ENCODE peak calls at places on chromosomes 12 and 14, in ten cellular contexts. One of them, this sample, is unnamed.

GRCh38 chr14:95189400-95190162 is 32.3 kb upstream of the DICER1 start:
- DNase-seq in NCI-H1694: peak
- DNase-seq in neural crest cell: no peak
- DNase-seq in activated B cell treated with CpG ODN at 0.5 μM for 24 hours: no peak
- DNase-seq in MG63: no peak
- DNase-seq in iPS DF 19.7: no peak
- DNase-seq in smooth muscle cell of the brain vasculature: no peak
- DNase-seq in ELR: no peak
- DNase-seq in endothelial cell: no peak
- DNase-seq in NCI-H1105 treated with DMSO at 0.1 percent for 48 hours: peak
- DNase-seq in this sample: no peak

GRCh38 chr14:75273272-75274044 is 5.2 kb upstream of the FOS start:
- DNase-seq in endothelial cell: no peak
- DNase-seq in NCI-H1694: peak
- DNase-seq in NCI-H1105 treated with DMSO at 0.1 percent for 48 hours: no peak
- DNase-seq in ELR: peak
- DNase-seq in activated B cell treated with CpG ODN at 0.5 μM for 24 hours: no peak
- DNase-seq in iPS DF 19.7: no peak
- DNase-seq in smooth muscle cell of the brain vasculature: no peak
- DNase-seq in neural crest cell: no peak
- DNase-seq in MG63: no peak
- DNase-seq in this sample: no peak

GRCh38 chr12:122990961-122991622 is 10.6 kb downstream of the ARL6IP4 start:
- DNase-seq in neural crest cell: no peak
- DNase-seq in ELR: no peak
- DNase-seq in NCI-H1105 treated with DMSO at 0.1 percent for 48 hours: no peak
- DNase-seq in iPS DF 19.7: no peak
- DNase-seq in NCI-H1694: no peak
- DNase-seq in smooth muscle cell of the brain vasculature: no peak
- DNase-seq in activated B cell treated with CpG ODN at 0.5 μM for 24 hours: no peak
- DNase-seq in MG63: no peak
- DNase-seq in endothelial cell: no peak
- DNase-seq in this sample: no peak

GRCh38 chr12:107027304-107028053 is 40.5 kb upstream of the MTERF2 start:
- DNase-seq in NCI-H1694: no peak
- DNase-seq in iPS DF 19.7: no peak
- DNase-seq in MG63: peak
- DNase-seq in ELR: peak
- DNase-seq in NCI-H1105 treated with DMSO at 0.1 percent for 48 hours: no peak
- DNase-seq in endothelial cell: no peak
- DNase-seq in neural crest cell: no peak
- DNase-seq in activated B cell treated with CpG ODN at 0.5 μM for 24 hours: no peak
- DNase-seq in smooth muscle cell of the brain vasculature: peak
- DNase-seq in this sample: peak

GRCh38 chr14:65879218-65880009 is 466.9 kb downstream of the FUT8 start:
- DNase-seq in iPS DF 19.7: no peak
- DNase-seq in activated B cell treated with CpG ODN at 0.5 μM for 24 hours: no peak
- DNase-seq in NCI-H1105 treated with DMSO at 0.1 percent for 48 hours: no peak
- DNase-seq in smooth muscle cell of the brain vasculature: no peak
- DNase-seq in neural crest cell: no peak
- DNase-seq in NCI-H1694: no peak
- DNase-seq in MG63: no peak
- DNase-seq in endothelial cell: no peak
- DNase-seq in ELR: peak
- DNase-seq in this sample: peak

GRCh38 chr12:60501124-60501729 is 905.4 kb downstream of the SLC16A7 start:
- DNase-seq in NCI-H1105 treated with DMSO at 0.1 percent for 48 hours: no peak
- DNase-seq in NCI-H1694: no peak
- DNase-seq in smooth muscle cell of the brain vasculature: peak
- DNase-seq in neural crest cell: no peak
- DNase-seq in MG63: no peak
- DNase-seq in endothelial cell: no peak
- DNase-seq in activated B cell treated with CpG ODN at 0.5 μM for 24 hours: no peak
- DNase-seq in iPS DF 19.7: peak
- DNase-seq in ELR: peak
- DNase-seq in this sample: no peak

GRCh38 chr12:51270067-51270846 is at the start of gene SMAGP:
- DNase-seq in endothelial cell: peak
- DNase-seq in iPS DF 19.7: no peak
- DNase-seq in NCI-H1105 treated with DMSO at 0.1 percent for 48 hours: peak
- DNase-seq in neural crest cell: peak
- DNase-seq in ELR: peak
- DNase-seq in MG63: peak
- DNase-seq in NCI-H1694: no peak
- DNase-seq in activated B cell treated with CpG ODN at 0.5 μM for 24 hours: peak
- DNase-seq in smooth muscle cell of the brain vasculature: no peak
- DNase-seq in this sample: no peak

GRCh38 chr12:43425361-43425760 is 126.6 kb downstream of the ADAMTS20 start:
- DNase-seq in iPS DF 19.7: no peak
- DNase-seq in NCI-H1105 treated with DMSO at 0.1 percent for 48 hours: peak
- DNase-seq in neural crest cell: no peak
- DNase-seq in endothelial cell: no peak
- DNase-seq in smooth muscle cell of the brain vasculature: no peak
- DNase-seq in ELR: no peak
- DNase-seq in NCI-H1694: no peak
- DNase-seq in MG63: no peak
- DNase-seq in activated B cell treated with CpG ODN at 0.5 μM for 24 hours: no peak
- DNase-seq in this sample: no peak

GRCh38 chr12:111462134-111462821 is 56.6 kb downstream of the SH2B3 start:
- DNase-seq in NCI-H1105 treated with DMSO at 0.1 percent for 48 hours: no peak
- DNase-seq in endothelial cell: no peak
- DNase-seq in activated B cell treated with CpG ODN at 0.5 μM for 24 hours: no peak
- DNase-seq in MG63: no peak
- DNase-seq in iPS DF 19.7: no peak
- DNase-seq in ELR: no peak
- DNase-seq in neural crest cell: no peak
- DNase-seq in smooth muscle cell of the brain vasculature: no peak
- DNase-seq in NCI-H1694: no peak
- DNase-seq in this sample: peak

GRCh38 chr12:29148065-29148957 is 767 bp upstream of the FAR2 start:
- DNase-seq in endothelial cell: no peak
- DNase-seq in NCI-H1694: no peak
- DNase-seq in ELR: no peak
- DNase-seq in activated B cell treated with CpG ODN at 0.5 μM for 24 hours: no peak
- DNase-seq in iPS DF 19.7: no peak
- DNase-seq in smooth muscle cell of the brain vasculature: no peak
- DNase-seq in neural crest cell: no peak
- DNase-seq in MG63: peak
- DNase-seq in NCI-H1105 treated with DMSO at 0.1 percent for 48 hours: peak
- DNase-seq in this sample: peak

GRCh38 chr14:60803871-60804270 is 69.3 kb downstream of the MNAT1 start:
- DNase-seq in endothelial cell: no peak
- DNase-seq in MG63: no peak
- DNase-seq in ELR: no peak
- DNase-seq in activated B cell treated with CpG ODN at 0.5 μM for 24 hours: no peak
- DNase-seq in smooth muscle cell of the brain vasculature: no peak
- DNase-seq in NCI-H1105 treated with DMSO at 0.1 percent for 48 hours: no peak
- DNase-seq in neural crest cell: no peak
- DNase-seq in iPS DF 19.7: no peak
- DNase-seq in NCI-H1694: no peak
- DNase-seq in this sample: no peak

GRCh38 chr14:64233791-64234190 is 60.4 kb downstream of the ESR2 start:
- DNase-seq in MG63: no peak
- DNase-seq in activated B cell treated with CpG ODN at 0.5 μM for 24 hours: no peak
- DNase-seq in ELR: peak
- DNase-seq in NCI-H1694: no peak
- DNase-seq in endothelial cell: no peak
- DNase-seq in neural crest cell: no peak
- DNase-seq in iPS DF 19.7: no peak
- DNase-seq in NCI-H1105 treated with DMSO at 0.1 percent for 48 hours: no peak
- DNase-seq in smooth muscle cell of the brain vasculature: no peak
- DNase-seq in this sample: no peak

GRCh38 chr14:90140298-90140955 is 78.6 kb downstream of the KCNK13 start:
- DNase-seq in NCI-H1105 treated with DMSO at 0.1 percent for 48 hours: no peak
- DNase-seq in smooth muscle cell of the brain vasculature: no peak
- DNase-seq in iPS DF 19.7: no peak
- DNase-seq in MG63: peak
- DNase-seq in endothelial cell: no peak
- DNase-seq in activated B cell treated with CpG ODN at 0.5 μM for 24 hours: no peak
- DNase-seq in NCI-H1694: no peak
- DNase-seq in ELR: peak
- DNase-seq in neural crest cell: no peak
- DNase-seq in this sample: peak